ENCODE peak calls at places on chromosomes 7 and 10, in four cellular contexts. One of them, this sample, is unnamed.
A peak's percentile ranks its signal among the peaks of the same experiment; 100 is the strongest.

GRCh38 chr10:79929409-79929904 is 19.4 kb downstream of the SFTPD start:
- DNase-seq in heart right ventricle: peak; percentile 76
- DNase-seq in epithelial cell of esophagus: peak; percentile 75
- DNase-seq in fibroblast of lung: peak; percentile 68
- DNase-seq in this sample: peak; percentile 21

GRCh38 chr7:22666732-22667131 is 60.3 kb upstream of the IL6 start:
- DNase-seq in fibroblast of lung: peak; percentile 38
- DNase-seq in heart right ventricle: no peak
- DNase-seq in epithelial cell of esophagus: peak; percentile 78
- DNase-seq in this sample: no peak

GRCh38 chr7:131026297-131027003 is 292.4 kb upstream of the KLF14 start:
- DNase-seq in heart right ventricle: no peak
- DNase-seq in epithelial cell of esophagus: peak; percentile 89
- DNase-seq in fibroblast of lung: peak; percentile 72
- DNase-seq in this sample: no peak

GRCh38 chr10:98967601-98968000 is 268.1 kb downstream of the HPSE2 start:
- DNase-seq in fibroblast of lung: peak; percentile 77
- DNase-seq in epithelial cell of esophagus: no peak
- DNase-seq in heart right ventricle: no peak
- DNase-seq in this sample: no peak

GRCh38 chr7:80883188-80884025 is 35.4 kb downstream of the SEMA3C start:
- DNase-seq in fibroblast of lung: peak; percentile 98
- DNase-seq in heart right ventricle: no peak
- DNase-seq in epithelial cell of esophagus: peak; percentile 99
- DNase-seq in this sample: peak; percentile 98

GRCh38 chr10:117174439-117175214 is 22.7 kb upstream of the KCNK18 start:
- DNase-seq in heart right ventricle: peak; percentile 77
- DNase-seq in fibroblast of lung: peak; percentile 63
- DNase-seq in epithelial cell of esophagus: peak; percentile 80
- DNase-seq in this sample: peak; percentile 62

GRCh38 chr10:101139421-101139911 is 8.4 kb downstream of the TLX1 start:
- DNase-seq in epithelial cell of esophagus: no peak
- DNase-seq in heart right ventricle: no peak
- DNase-seq in fibroblast of lung: peak; percentile 18
- DNase-seq in this sample: no peak

GRCh38 chr7:101804087-101804631 is 13.3 kb upstream of the CUX1 start:
- DNase-seq in fibroblast of lung: no peak
- DNase-seq in heart right ventricle: no peak
- DNase-seq in epithelial cell of esophagus: peak; percentile 40
- DNase-seq in this sample: no peak

GRCh38 chr10:129631870-129632623 is 165.0 kb downstream of the MGMT start:
- DNase-seq in fibroblast of lung: no peak
- DNase-seq in heart right ventricle: no peak
- DNase-seq in epithelial cell of esophagus: no peak
- DNase-seq in this sample: no peak

GRCh38 chr10:44966129-44966815 is 6.7 kb downstream of the RASSF4 start:
- DNase-seq in epithelial cell of esophagus: no peak
- DNase-seq in fibroblast of lung: no peak
- DNase-seq in heart right ventricle: peak; percentile 1
- DNase-seq in this sample: no peak

GRCh38 chr7:118855290-118855689 is 630.8 kb downstream of the ANKRD7 start:
- DNase-seq in fibroblast of lung: no peak
- DNase-seq in epithelial cell of esophagus: no peak
- DNase-seq in heart right ventricle: no peak
- DNase-seq in this sample: no peak

GRCh38 chr7:54339074-54339473 is 203.1 kb upstream of the VSTM2A start:
- DNase-seq in heart right ventricle: peak; percentile 35
- DNase-seq in epithelial cell of esophagus: no peak
- DNase-seq in fibroblast of lung: peak; percentile 26
- DNase-seq in this sample: peak; percentile 51

GRCh38 chr10:126131338-126131737 is 235.0 kb downstream of the FANK1 start:
- DNase-seq in fibroblast of lung: peak; percentile 32
- DNase-seq in heart right ventricle: no peak
- DNase-seq in epithelial cell of esophagus: no peak
- DNase-seq in this sample: no peak

GRCh38 chr10:21292763-21293517 is 232.5 kb downstream of the SKIDA1 start:
- DNase-seq in epithelial cell of esophagus: peak; percentile 92
- DNase-seq in heart right ventricle: peak; percentile 86
- DNase-seq in fibroblast of lung: peak; percentile 98
- DNase-seq in this sample: peak; percentile 94

GRCh38 chr10:1440897-1441296 is 296.4 kb downstream of the ADARB2 start:
- DNase-seq in heart right ventricle: no peak
- DNase-seq in epithelial cell of esophagus: no peak
- DNase-seq in fibroblast of lung: no peak
- DNase-seq in this sample: no peak

GRCh38 chr10:62779487-62780248 is 24.9 kb upstream of the ADO start:
- DNase-seq in fibroblast of lung: no peak
- DNase-seq in epithelial cell of esophagus: peak; percentile 60
- DNase-seq in heart right ventricle: no peak
- DNase-seq in this sample: no peak

GRCh38 chr7:69620063-69620462 is 21.8 kb downstream of the AUTS2 start:
- DNase-seq in fibroblast of lung: no peak
- DNase-seq in epithelial cell of esophagus: no peak
- DNase-seq in heart right ventricle: no peak
- DNase-seq in this sample: no peak

GRCh38 chr7:138388673-138389491 is 71.2 kb upstream of the TRIM24 start:
- DNase-seq in fibroblast of lung: no peak
- DNase-seq in epithelial cell of esophagus: peak; percentile 39
- DNase-seq in heart right ventricle: no peak
- DNase-seq in this sample: no peak

GRCh38 chr10:69051303-69051702 is 36.6 kb upstream of the SRGN start:
- DNase-seq in heart right ventricle: no peak
- DNase-seq in fibroblast of lung: peak; percentile 46
- DNase-seq in epithelial cell of esophagus: no peak
- DNase-seq in this sample: no peak

GRCh38 chr7:30912986-30913671 is 1.5 kb downstream of the AQP1 start:
- DNase-seq in epithelial cell of esophagus: no peak
- DNase-seq in fibroblast of lung: no peak
- DNase-seq in heart right ventricle: no peak
- DNase-seq in this sample: no peak

GRCh38 chr7:30911133-30911532 is 520 bp upstream of the AQP1 start:
- DNase-seq in epithelial cell of esophagus: no peak
- DNase-seq in fibroblast of lung: no peak
- DNase-seq in heart right ventricle: no peak
- DNase-seq in this sample: no peak

GRCh38 chr7:30911561-30911969 is at the start of gene AQP1:
- DNase-seq in fibroblast of lung: peak; percentile 62
- DNase-seq in heart right ventricle: peak; percentile 92
- DNase-seq in epithelial cell of esophagus: no peak
- DNase-seq in this sample: no peak

GRCh38 chr7:30912021-30912420 is 368 bp downstream of the AQP1 start:
- DNase-seq in heart right ventricle: no peak
- DNase-seq in epithelial cell of esophagus: no peak
- DNase-seq in fibroblast of lung: no peak
- DNase-seq in this sample: no peak

DNA sequence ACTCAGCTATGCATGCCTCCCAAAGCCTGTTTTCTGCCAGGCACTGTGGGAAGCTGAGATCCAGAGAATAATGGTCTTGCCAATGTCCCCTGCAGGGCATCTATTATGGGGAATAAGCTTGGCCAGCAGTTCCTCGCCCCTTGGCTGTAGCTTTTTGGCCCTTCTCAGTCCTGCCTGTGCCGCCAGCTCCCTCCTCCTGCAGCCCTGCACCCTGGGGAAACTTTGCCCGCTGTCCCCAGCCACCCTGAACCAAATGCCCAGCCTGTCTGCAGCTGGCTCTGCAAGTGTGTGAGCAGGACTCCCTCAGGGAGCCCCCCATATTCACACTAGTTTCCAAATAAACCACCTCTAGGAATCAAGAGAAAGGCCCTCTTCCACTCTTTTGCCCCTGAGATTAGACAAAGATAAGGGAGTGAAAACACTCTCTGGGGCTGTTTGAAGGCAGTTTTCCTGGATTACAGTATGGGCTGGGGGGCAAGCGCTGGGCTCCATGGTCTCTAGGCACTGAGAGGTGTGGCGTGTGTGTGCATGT is 867 bp downstream of the AQP1 start:
- DNase-seq in heart right ventricle: no peak
- DNase-seq in epithelial cell of esophagus: no peak
- DNase-seq in fibroblast of lung: no peak
- DNase-seq in this sample: no peak
- H3K4me3 ChIP-seq in heart right ventricle: peak overlapping the region; percentile 60
- H3K4me3 ChIP-seq in epithelial cell of esophagus: no peak overlapping the region
- H3K4me3 ChIP-seq in fibroblast of lung: peak overlapping the region; percentile 13
- H3K4me3 ChIP-seq in this sample: no peak overlapping the region

DNA sequence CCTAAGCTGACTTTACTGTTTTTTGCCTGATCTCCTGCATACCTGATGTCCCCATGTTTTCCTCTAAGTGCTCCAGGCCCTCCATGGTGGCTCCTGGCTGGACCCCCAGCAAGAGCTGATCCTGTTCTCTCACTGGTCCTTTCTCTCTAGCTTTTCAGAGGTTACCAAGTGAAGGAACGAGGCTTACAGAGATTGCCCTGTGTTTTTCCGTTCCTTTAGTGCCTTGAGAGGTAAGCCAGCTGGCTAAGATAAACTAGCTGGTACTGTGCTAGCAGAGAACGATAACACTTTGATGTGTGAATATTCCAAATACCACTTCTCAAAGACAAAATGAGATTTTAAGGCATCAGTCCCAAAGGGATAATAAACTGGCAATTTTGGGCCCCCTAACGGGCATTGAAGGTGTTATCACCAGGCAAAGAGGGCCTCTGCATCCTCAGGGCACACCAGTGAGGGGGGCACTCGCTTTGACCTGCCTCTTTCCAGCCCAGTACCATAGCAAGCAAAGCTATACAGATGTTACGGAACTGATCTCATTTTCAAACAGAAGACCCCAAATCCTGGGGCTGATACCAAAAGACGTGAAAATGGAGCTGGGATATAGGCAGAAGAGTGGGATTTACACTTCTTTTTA is 8.4 kb upstream of the CCNY start:
- DNase-seq in heart right ventricle: no peak
- DNase-seq in fibroblast of lung: no peak
- DNase-seq in epithelial cell of esophagus: no peak
- DNase-seq in this sample: no peak
- TF ChIP-seq CTCF in heart right ventricle: no peak
- TF ChIP-seq CTCF in fibroblast of lung: no peak
- TF ChIP-seq CTCF in epithelial cell of esophagus: no peak
- TF ChIP-seq CTCF in this sample: no peak

GRCh38 chr7:135167360-135167759 is 3.1 kb downstream of the CYREN start:
- DNase-seq in epithelial cell of esophagus: no peak
- DNase-seq in heart right ventricle: no peak
- DNase-seq in fibroblast of lung: no peak
- DNase-seq in this sample: no peak
- H3K4me3 ChIP-seq in epithelial cell of esophagus: no peak overlapping the region
- H3K4me3 ChIP-seq in heart right ventricle: no peak overlapping the region
- H3K4me3 ChIP-seq in fibroblast of lung: no peak overlapping the region
- H3K4me3 ChIP-seq in this sample: no peak overlapping the region

DNA sequence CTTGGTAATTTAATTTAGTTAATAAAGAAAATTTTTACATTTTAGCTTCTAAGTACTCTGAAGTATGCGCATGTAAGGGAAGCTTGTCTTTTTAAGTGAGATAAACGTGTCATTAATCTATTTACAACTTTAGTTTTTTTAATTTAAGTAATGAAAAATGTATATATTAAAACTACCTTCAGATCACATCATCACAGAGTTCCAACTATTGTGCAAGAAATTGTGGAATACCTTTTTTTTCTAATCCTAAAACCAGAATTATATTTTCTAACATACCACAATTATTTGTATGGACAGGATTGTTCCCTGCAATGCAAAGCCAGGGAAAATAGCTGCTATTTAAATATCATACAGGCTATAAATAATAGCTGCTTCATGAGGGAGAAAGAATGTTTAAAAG is 303.2 kb upstream of the KCND2 start:
- DNase-seq in heart right ventricle: no peak
- DNase-seq in epithelial cell of esophagus: no peak
- DNase-seq in fibroblast of lung: no peak
- DNase-seq in this sample: no peak
- TF ChIP-seq CTCF in heart right ventricle: no peak
- TF ChIP-seq CTCF in epithelial cell of esophagus: no peak
- TF ChIP-seq CTCF in fibroblast of lung: no peak
- TF ChIP-seq CTCF in this sample: no peak

GRCh38 chr7:106866298-106867281 is 1.5 kb downstream of the PIK3CG start:
- DNase-seq in epithelial cell of esophagus: no peak
- DNase-seq in heart right ventricle: no peak
- DNase-seq in fibroblast of lung: no peak
- DNase-seq in this sample: no peak
- H3K4me3 ChIP-seq in epithelial cell of esophagus: no peak overlapping the region
- H3K4me3 ChIP-seq in heart right ventricle: peak overlapping the region; percentile 49
- H3K4me3 ChIP-seq in fibroblast of lung: no peak overlapping the region
- H3K4me3 ChIP-seq in this sample: no peak overlapping the region

DNA sequence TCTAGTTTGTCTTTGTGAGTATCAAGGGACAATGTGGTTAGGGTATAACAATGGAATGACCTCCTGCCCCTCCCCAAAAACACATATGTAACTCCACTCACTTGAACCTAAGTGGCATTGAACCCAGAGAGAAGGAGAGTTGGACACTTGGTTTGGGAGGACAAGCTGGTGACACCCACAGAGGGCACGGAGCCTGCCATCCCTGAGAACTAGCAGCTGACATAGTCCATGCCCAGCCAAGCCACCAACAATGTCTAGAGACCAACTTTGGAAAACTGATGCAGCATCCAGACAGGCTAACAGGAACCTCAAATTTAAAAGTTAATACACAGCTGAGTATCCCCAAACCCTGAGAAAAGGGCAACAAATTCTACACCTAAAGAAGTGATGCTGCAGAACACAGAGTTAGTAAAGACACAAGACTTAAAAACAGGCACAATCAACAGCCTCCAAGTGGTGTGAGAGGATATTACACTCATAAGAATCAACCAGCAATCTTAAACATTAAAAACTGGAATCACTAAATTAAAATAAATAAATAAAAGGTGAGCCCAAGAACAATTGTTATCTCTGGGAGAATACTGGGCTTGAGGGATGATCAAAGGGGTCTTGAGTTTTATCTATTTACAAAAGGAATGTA is 27.2 kb downstream of the NUDCD3 start:
- DNase-seq in epithelial cell of esophagus: peak; percentile 30
- DNase-seq in heart right ventricle: no peak
- DNase-seq in fibroblast of lung: peak; percentile 26
- DNase-seq in this sample: no peak
- TF ChIP-seq CTCF in epithelial cell of esophagus: peak; percentile 28
- TF ChIP-seq CTCF in heart right ventricle: peak; percentile 29
- TF ChIP-seq CTCF in fibroblast of lung: peak; percentile 45
- TF ChIP-seq CTCF in this sample: peak; percentile 25

DNA sequence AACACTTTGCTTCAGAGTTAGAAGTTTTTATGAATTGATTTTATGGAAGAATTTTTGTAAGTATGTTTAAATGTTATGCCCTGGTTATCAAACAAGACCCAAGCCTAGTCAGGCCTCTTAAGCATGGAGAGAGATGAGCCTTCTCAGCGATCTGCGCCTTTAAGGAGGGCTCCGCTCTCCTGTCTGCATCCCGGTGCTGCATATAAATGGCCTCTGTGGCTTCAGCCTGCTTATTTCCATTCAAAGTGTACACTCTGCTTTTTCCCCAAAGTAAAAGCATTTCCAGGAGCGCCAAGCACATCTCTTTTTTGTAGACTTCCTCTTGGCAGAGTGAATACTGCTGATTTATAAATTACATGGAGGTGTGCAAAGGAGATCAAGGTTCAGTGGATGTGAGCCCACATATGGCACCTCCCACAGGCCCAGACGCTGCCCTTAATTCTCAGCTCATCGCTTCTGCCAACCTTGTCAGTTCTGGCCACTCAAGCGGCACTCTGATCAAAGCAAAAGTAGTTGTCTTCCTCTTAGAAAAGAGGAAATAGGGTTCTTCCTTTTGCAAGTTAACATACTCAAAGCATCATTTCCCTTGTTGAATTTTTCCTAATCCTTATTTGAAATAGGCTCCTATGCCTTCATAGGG is 70.0 kb upstream of the SFMBT2 start:
- DNase-seq in heart right ventricle: no peak
- DNase-seq in fibroblast of lung: no peak
- DNase-seq in epithelial cell of esophagus: no peak
- DNase-seq in this sample: no peak
- H3K4me3 ChIP-seq in heart right ventricle: no peak overlapping the region
- H3K4me3 ChIP-seq in fibroblast of lung: no peak overlapping the region
- H3K4me3 ChIP-seq in epithelial cell of esophagus: no peak overlapping the region
- H3K4me3 ChIP-seq in this sample: no peak overlapping the region

This sample was measured in HFF-Myc.